ENCODE peak calls at places on chromosomes 1 and 21, in seven cellular contexts. T, S, Q, I, B, M and D are unnamed samples.

GRCh38 chr21:44927587-44928461 is 7.1 kb upstream of the ITGB2 start:
- DNase-seq in B (no peak), Q (peak; percentile 46), I (no peak), T (peak; percentile 56), S (peak; percentile 94), M (peak; percentile 25), D (no peak)

GRCh38 chr1:206001476-206001888 is 1.7 kb downstream of the RAB7B start:
- DNase-seq in I (peak; percentile 73), Q (no peak), T (peak; percentile 97), B (no peak), M (no peak), S (no peak), D (no peak)

GRCh38 chr1:228490120-228491078 is 3.2 kb downstream of the RNF187 start:
- DNase-seq in S (no peak), Q (peak; percentile 72), I (peak; percentile 6), T (peak; percentile 53), B (no peak), M (peak; percentile 73), D (no peak)

GRCh38 chr1:153670257-153670858 is 435 bp downstream of the ILF2 start:
- DNase-seq in T (no peak), B (no peak), S (peak; percentile 82), M (no peak), Q (no peak), I (no peak), D (no peak)

GRCh38 chr1:12166834-12167492 is at the start of gene TNFRSF1B:
- DNase-seq in B (no peak), M (peak; percentile 74), T (peak; percentile 29), Q (peak; percentile 77), S (peak; percentile 90), I (no peak), D (peak; percentile 80)

GRCh38 chr1:89633745-89634625 is 1.1 kb downstream of the LRRC8C start:
- DNase-seq in S (no peak), M (no peak), I (no peak), Q (no peak), B (no peak), T (peak; percentile 48), D (no peak)

GRCh38 chr1:117860906-117861610 is 68.4 kb downstream of the GDAP2 start:
- DNase-seq in T (peak; percentile 92), Q (no peak), M (no peak), B (no peak), S (no peak), I (no peak), D (no peak)

GRCh38 chr1:231200417-231201031 is 38.7 kb downstream of the TRIM67 start:
- DNase-seq in M (no peak), S (peak; percentile 24), T (peak; percentile 32), Q (no peak), B (no peak), I (no peak), D (no peak)

GRCh38 chr1:89440911-89441310 is 77.1 kb downstream of the GBP6 start:
- DNase-seq in T (no peak), Q (no peak), I (no peak), S (no peak), B (no peak), M (no peak), D (no peak)

GRCh38 chr1:150148834-150149489 is 754 bp upstream of the PLEKHO1 start:
- DNase-seq in S (no peak), M (no peak), B (no peak), T (no peak), Q (no peak), I (no peak), D (peak; percentile 71)

GRCh38 chr1:210691039-210691438 is 362.3 kb downstream of the HHAT start:
- DNase-seq in B (no peak), Q (no peak), M (no peak), S (no peak), I (no peak), T (no peak), D (no peak)

GRCh38 chr1:35220976-35221375 is 28.0 kb upstream of the SFPQ start:
- DNase-seq in T (no peak), S (no peak), B (no peak), Q (no peak), I (peak; percentile 48), M (peak; percentile 21), D (no peak)

GRCh38 chr1:20958430-20958829 is 171.3 kb upstream of the HP1BP3 start:
- DNase-seq in S (no peak), I (no peak), B (no peak), M (no peak), Q (no peak), T (no peak), D (no peak)

DNA sequence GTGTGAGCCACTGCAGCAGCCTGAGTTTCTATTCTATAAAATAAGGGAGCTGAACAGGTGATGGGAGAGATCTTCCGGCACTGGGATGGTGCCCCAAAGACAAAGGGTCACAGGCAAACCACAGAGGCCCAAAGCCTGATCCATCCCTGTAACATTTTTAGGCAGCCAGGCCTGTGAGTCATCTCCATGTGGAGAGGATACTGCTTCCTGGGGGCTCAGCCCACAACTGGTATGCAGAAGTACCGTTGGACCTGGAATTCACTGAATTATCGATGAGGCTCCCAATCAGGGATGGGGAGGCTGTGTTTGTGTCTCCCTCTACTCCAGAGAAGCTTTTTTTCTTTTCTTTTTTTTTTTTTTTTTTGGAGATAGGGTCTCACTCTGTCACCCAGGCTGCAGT is 48.8 kb upstream of the WASF2 start:
- DNase-seq in M (no peak), I (no peak), Q (no peak), B (no peak), T (peak; percentile 78), S (no peak), D (peak; percentile 77)
- H3K4me1 ChIP-seq in M (peaks cover 15% of the 10 kb centered on the region), I (peaks cover 75% of the 10 kb centered on the region), Q (peaks cover 90% of the 10 kb centered on the region), B (peaks cover 68% of the 10 kb centered on the region), T (peaks cover 47% of the 10 kb centered on the region), S (peaks cover 9% of the 10 kb centered on the region), D (peaks cover 90% of the 10 kb centered on the region)

DNA sequence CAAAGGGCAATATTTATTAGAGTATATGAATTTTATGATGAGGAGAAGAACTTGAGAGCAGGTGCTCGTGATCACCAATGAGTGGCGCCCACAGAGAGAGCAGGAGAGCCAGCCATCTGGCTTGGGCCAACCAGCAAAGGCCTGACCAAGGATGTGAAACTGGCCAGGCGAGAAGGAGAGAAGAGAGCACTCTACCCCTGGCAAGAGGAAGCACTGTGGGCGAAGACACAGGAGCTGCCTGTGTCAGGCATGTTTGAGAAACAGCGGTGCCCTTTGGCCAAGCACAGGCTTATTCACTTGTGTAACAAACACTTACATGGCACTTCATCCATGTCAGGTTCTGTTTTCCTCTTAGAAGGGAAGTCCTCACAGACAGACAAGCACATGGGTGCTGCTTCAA is 4.2 kb upstream of the SIPA1L2 start:
- DNase-seq in Q (peak; percentile 19), M (no peak), T (no peak), B (no peak), S (no peak), I (no peak), D (peak; percentile 70)
- TF ChIP-seq CTCF in Q (no peak), M (no peak), T (no peak), B (no peak), S (no peak), I (no peak), D (no peak)

DNA sequence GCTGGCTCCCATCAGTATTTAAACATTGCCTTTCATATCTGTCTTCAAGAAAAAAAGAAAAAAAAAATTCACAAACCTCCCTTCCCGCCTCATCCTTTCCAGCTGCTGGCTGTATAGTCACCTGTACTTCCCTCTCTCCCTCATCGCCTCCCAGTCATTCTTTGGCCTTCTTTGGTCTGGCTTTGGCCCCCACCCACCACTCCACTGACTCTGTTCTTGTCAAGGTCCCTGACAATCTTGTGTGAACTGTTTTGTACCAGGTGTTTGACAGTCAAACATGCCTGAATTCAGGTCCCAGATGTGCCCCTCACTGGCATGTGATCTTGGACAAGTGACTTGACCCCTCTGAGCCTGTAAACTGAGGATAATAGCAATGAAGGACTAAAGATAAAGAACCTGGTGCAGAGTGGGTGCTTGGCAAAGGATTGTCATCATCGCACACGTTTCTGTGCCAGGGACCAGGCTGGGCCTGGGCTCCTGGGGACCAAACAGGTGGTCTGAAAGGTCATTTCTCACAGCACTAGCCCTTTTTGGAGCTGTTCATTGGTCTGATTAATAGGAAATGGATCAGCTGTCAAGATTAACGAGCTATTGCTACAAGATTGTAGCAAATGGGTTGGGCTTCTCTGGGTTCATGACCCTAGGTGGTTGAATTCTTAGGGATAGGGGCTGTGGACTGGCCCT is 21.5 kb downstream of the PTPRF start:
- DNase-seq in B (no peak), T (no peak), M (no peak), Q (no peak), S (no peak), I (no peak), D (no peak)
- H3K4me1 ChIP-seq in B (peaks cover 34% of the 10 kb centered on the region), T (no peaks in the 10 kb centered on the region), M (peaks cover 40% of the 10 kb centered on the region), Q (peaks cover 10% of the 10 kb centered on the region), S (peaks cover 11% of the 10 kb centered on the region), I (peaks cover 37% of the 10 kb centered on the region), D (peaks cover 43% of the 10 kb centered on the region)

DNA sequence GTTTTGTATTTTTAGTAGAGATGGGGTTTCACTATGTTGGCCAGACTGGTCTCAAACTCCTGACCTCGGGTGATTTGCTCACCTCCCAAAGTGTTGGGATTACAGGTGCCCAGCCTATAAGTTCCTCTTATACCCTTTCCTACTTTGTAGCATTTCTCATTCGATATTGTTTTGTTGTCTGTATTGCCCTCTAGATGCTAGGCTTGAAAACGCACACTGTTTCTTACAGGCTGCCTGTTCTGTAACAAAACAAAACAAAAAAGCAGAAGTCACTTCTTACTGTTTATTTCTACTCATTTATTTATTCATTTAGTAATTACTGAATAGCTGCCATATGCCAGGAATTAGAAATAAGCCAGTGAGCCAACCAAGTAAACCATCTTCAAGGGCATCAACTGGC is 136.9 kb upstream of the BMP8A start:
- DNase-seq in B (no peak), I (no peak), Q (no peak), S (no peak), T (no peak), M (no peak), D (no peak)
- TF ChIP-seq CTCF in B (no peak), I (no peak), Q (no peak), S (no peak), T (no peak), M (no peak), D (no peak)